ENCODE peak calls at places on chromosomes 7 and 10, in six cellular contexts. B is fibroblast of lung; X is stimulated activated CD4-positive, alpha-beta T cell treated with anti-CD3 and anti-CD28 coated beads, Interleukin-12 subunit alpha, Interleukin-12 subunit beta, amount 100 ng/mL, for 4 hours; A is amniotic epithelial cell; K is NCI-H1092; G is M059J. L is an unnamed sample.

GRCh38 chr10:8233049-8233448 is 178.6 kb downstream of the GATA3 start:
- DNase-seq in A (no peak), G (no peak), K (no peak), X (no peak), B (no peak), L (no peak)

GRCh38 chr7:129825005-129825553 is 127.7 kb downstream of the UBE2H start:
- DNase-seq in K (peak), G (peak), B (peak), A (peak), X (no peak), L (peak)

GRCh38 chr10:5518143-5518542 is 6.6 kb upstream of the CALML3 start:
- DNase-seq in B (no peak), X (no peak), A (no peak), G (no peak), K (peak), L (no peak)

GRCh38 chr7:74572301-74573090 is 85.0 kb upstream of the GTF2I start:
- DNase-seq in B (no peak), X (no peak), A (no peak), G (no peak), K (no peak), L (no peak)

GRCh38 chr10:7797582-7797981 is 9.6 kb downstream of the ATP5F1C start:
- DNase-seq in K (no peak), B (peak), X (no peak), G (peak), A (peak), L (peak)

GRCh38 chr7:81299272-81299671 is 380.4 kb upstream of the SEMA3C start:
- DNase-seq in B (peak), A (peak), G (peak), X (no peak), K (no peak), L (peak)

GRCh38 chr7:114102996-114103395 is 184.2 kb upstream of the PPP1R3A start:
- DNase-seq in A (no peak), G (no peak), B (peak), K (no peak), X (no peak), L (no peak)

GRCh38 chr7:99864041-99864440 is 12.8 kb downstream of the OR2AE1 start:
- DNase-seq in G (peak), K (no peak), A (no peak), B (peak), X (no peak), L (peak)

GRCh38 chr7:42262907-42263466 is 26.0 kb upstream of the GLI3 start:
- DNase-seq in K (no peak), B (peak), G (peak), X (no peak), A (peak), L (peak)

GRCh38 chr7:45566386-45566785 is 7.8 kb upstream of the ADCY1 start:
- DNase-seq in B (no peak), A (no peak), G (no peak), X (no peak), K (no peak), L (no peak)

GRCh38 chr10:122197823-122198222 is 73.3 kb upstream of the BTBD16 start:
- DNase-seq in K (no peak), G (no peak), X (no peak), B (no peak), A (no peak), L (no peak)

GRCh38 chr7:156865493-156865892 is 27.5 kb downstream of the LMBR1 start:
- DNase-seq in B (no peak), K (no peak), G (no peak), A (no peak), X (no peak), L (no peak)

GRCh38 chr10:75395171-75395954 is 6.2 kb downstream of the ZNF503 start:
- DNase-seq in X (peak), G (no peak), K (no peak), A (no peak), B (peak), L (peak)

GRCh38 chr10:74032900-74033655 is 35.2 kb downstream of the VCL start:
- DNase-seq in X (no peak), G (no peak), A (no peak), K (no peak), B (no peak), L (peak)

GRCh38 chr7:98236366-98237185 is 15.5 kb downstream of the TECPR1 start:
- DNase-seq in G (no peak), K (no peak), B (no peak), X (no peak), A (no peak), L (no peak)

GRCh38 chr10:129383651-129384050 is 83.4 kb upstream of the MGMT start:
- DNase-seq in X (no peak), G (no peak), K (no peak), B (no peak), A (no peak), L (no peak)

GRCh38 chr7:118232837-118233236 is 8.3 kb downstream of the ANKRD7 start:
- DNase-seq in K (no peak), A (peak), X (no peak), G (peak), B (peak), L (peak)

GRCh38 chr10:36880898-36881297 is 244.5 kb upstream of the ANKRD30A start:
- DNase-seq in A (peak), X (no peak), B (peak), K (no peak), G (peak), L (peak)

GRCh38 chr7:36272567-36273269 is 116.9 kb upstream of the ANLN start:
- DNase-seq in A (no peak), B (no peak), G (peak), X (no peak), K (no peak), L (no peak)

GRCh38 chr7:99504281-99504602 is 220 bp upstream of the ZKSCAN5 start:
- DNase-seq in X (no peak), B (peak), K (peak), A (no peak), G (no peak), L (no peak)

GRCh38 chr7:140478361-140479061 is 794 bp downstream of the MKRN1 start:
- DNase-seq in A (peak), B (peak), G (peak), X (peak), K (peak), L (peak)

GRCh38 chr7:68936501-68936900 is 661.8 kb upstream of the AUTS2 start:
- DNase-seq in X (no peak), G (peak), A (no peak), B (no peak), K (no peak), L (no peak)